ENCODE peak calls at places on chromosomes 3 and 15, in eight cellular contexts. One of them, this sample, is unnamed.

GRCh38 chr3:183502782-183503181 is 52.7 kb downstream of the KLHL6 start:
- DNase-seq in H9: no peak
- DNase-seq in CD8-positive, alpha-beta T cell: no peak
- DNase-seq in CD8-positive, alpha-beta memory T cell: no peak
- DNase-seq in psoas muscle: no peak
- DNase-seq in SJSA1: no peak
- DNase-seq in left ventricle myocardium inferior: no peak
- DNase-seq in esophagus muscularis mucosa: no peak
- DNase-seq in this sample: no peak

GRCh38 chr15:70636540-70637165 is 126.7 kb downstream of the UACA start:
- DNase-seq in left ventricle myocardium inferior: no peak
- DNase-seq in SJSA1: no peak
- DNase-seq in CD8-positive, alpha-beta T cell: no peak
- DNase-seq in psoas muscle: no peak
- DNase-seq in esophagus muscularis mucosa: no peak
- DNase-seq in H9: peak; percentile 46
- DNase-seq in CD8-positive, alpha-beta memory T cell: no peak
- DNase-seq in this sample: no peak

GRCh38 chr3:114119776-114120175 is 59.1 kb downstream of the DRD3 start:
- DNase-seq in H9: no peak
- DNase-seq in psoas muscle: no peak
- DNase-seq in left ventricle myocardium inferior: no peak
- DNase-seq in CD8-positive, alpha-beta T cell: no peak
- DNase-seq in CD8-positive, alpha-beta memory T cell: no peak
- DNase-seq in esophagus muscularis mucosa: no peak
- DNase-seq in SJSA1: no peak
- DNase-seq in this sample: no peak

GRCh38 chr3:48135773-48136495 is 52.3 kb downstream of the CDC25A start:
- DNase-seq in left ventricle myocardium inferior: no peak
- DNase-seq in SJSA1: no peak
- DNase-seq in CD8-positive, alpha-beta T cell: no peak
- DNase-seq in esophagus muscularis mucosa: no peak
- DNase-seq in CD8-positive, alpha-beta memory T cell: no peak
- DNase-seq in H9: no peak
- DNase-seq in psoas muscle: no peak
- DNase-seq in this sample: no peak

GRCh38 chr3:103440539-103441113 is 1005.8 kb downstream of the ZPLD1 start:
- DNase-seq in esophagus muscularis mucosa: no peak
- DNase-seq in CD8-positive, alpha-beta memory T cell: no peak
- DNase-seq in psoas muscle: no peak
- DNase-seq in CD8-positive, alpha-beta T cell: no peak
- DNase-seq in SJSA1: no peak
- DNase-seq in H9: no peak
- DNase-seq in left ventricle myocardium inferior: no peak
- DNase-seq in this sample: no peak

GRCh38 chr3:32969656-32970055 is 18.2 kb downstream of the CCR4 start:
- DNase-seq in CD8-positive, alpha-beta memory T cell: no peak
- DNase-seq in H9: no peak
- DNase-seq in SJSA1: peak; percentile 52
- DNase-seq in psoas muscle: no peak
- DNase-seq in CD8-positive, alpha-beta T cell: no peak
- DNase-seq in esophagus muscularis mucosa: no peak
- DNase-seq in left ventricle myocardium inferior: no peak
- DNase-seq in this sample: no peak

GRCh38 chr15:51846463-51847230 is 17.2 kb downstream of the TMOD3 start:
- DNase-seq in psoas muscle: no peak
- DNase-seq in left ventricle myocardium inferior: no peak
- DNase-seq in H9: no peak
- DNase-seq in SJSA1: no peak
- DNase-seq in CD8-positive, alpha-beta memory T cell: no peak
- DNase-seq in CD8-positive, alpha-beta T cell: no peak
- DNase-seq in esophagus muscularis mucosa: no peak
- DNase-seq in this sample: no peak

GRCh38 chr15:40749151-40749630 is 5.9 kb downstream of the RMDN3 start:
- DNase-seq in H9: no peak
- DNase-seq in CD8-positive, alpha-beta T cell: no peak
- DNase-seq in psoas muscle: no peak
- DNase-seq in left ventricle myocardium inferior: no peak
- DNase-seq in CD8-positive, alpha-beta memory T cell: no peak
- DNase-seq in SJSA1: no peak
- DNase-seq in esophagus muscularis mucosa: no peak
- DNase-seq in this sample: no peak

GRCh38 chr3:80643421-80643820 is 875.6 kb upstream of the ROBO1 start:
- DNase-seq in CD8-positive, alpha-beta memory T cell: no peak
- DNase-seq in psoas muscle: no peak
- DNase-seq in H9: no peak
- DNase-seq in CD8-positive, alpha-beta T cell: no peak
- DNase-seq in left ventricle myocardium inferior: no peak
- DNase-seq in esophagus muscularis mucosa: no peak
- DNase-seq in SJSA1: no peak
- DNase-seq in this sample: no peak

GRCh38 chr15:28979208-28979891 is 93.6 kb downstream of the APBA2 start:
- DNase-seq in left ventricle myocardium inferior: no peak
- DNase-seq in psoas muscle: no peak
- DNase-seq in SJSA1: peak; percentile 93
- DNase-seq in esophagus muscularis mucosa: peak; percentile 74
- DNase-seq in CD8-positive, alpha-beta memory T cell: no peak
- DNase-seq in CD8-positive, alpha-beta T cell: no peak
- DNase-seq in H9: no peak
- DNase-seq in this sample: no peak

GRCh38 chr15:98330692-98331435 is 317.5 kb upstream of the IGF1R start:
- DNase-seq in CD8-positive, alpha-beta T cell: no peak
- DNase-seq in esophagus muscularis mucosa: no peak
- DNase-seq in left ventricle myocardium inferior: no peak
- DNase-seq in SJSA1: no peak
- DNase-seq in CD8-positive, alpha-beta memory T cell: no peak
- DNase-seq in H9: no peak
- DNase-seq in psoas muscle: no peak
- DNase-seq in this sample: no peak

GRCh38 chr3:105351821-105352220 is 14.9 kb upstream of the ALCAM start:
- DNase-seq in esophagus muscularis mucosa: no peak
- DNase-seq in CD8-positive, alpha-beta T cell: no peak
- DNase-seq in left ventricle myocardium inferior: no peak
- DNase-seq in psoas muscle: no peak
- DNase-seq in H9: no peak
- DNase-seq in CD8-positive, alpha-beta memory T cell: no peak
- DNase-seq in SJSA1: no peak
- DNase-seq in this sample: no peak

GRCh38 chr3:53812434-53812833 is 33.8 kb downstream of the CHDH start:
- DNase-seq in esophagus muscularis mucosa: no peak
- DNase-seq in CD8-positive, alpha-beta T cell: no peak
- DNase-seq in SJSA1: no peak
- DNase-seq in psoas muscle: no peak
- DNase-seq in H9: no peak
- DNase-seq in CD8-positive, alpha-beta memory T cell: no peak
- DNase-seq in left ventricle myocardium inferior: no peak
- DNase-seq in this sample: no peak

GRCh38 chr3:178381971-178382370 is 154.3 kb upstream of the KCNMB2 start:
- DNase-seq in esophagus muscularis mucosa: no peak
- DNase-seq in SJSA1: no peak
- DNase-seq in CD8-positive, alpha-beta T cell: no peak
- DNase-seq in left ventricle myocardium inferior: no peak
- DNase-seq in psoas muscle: no peak
- DNase-seq in CD8-positive, alpha-beta memory T cell: no peak
- DNase-seq in H9: no peak
- DNase-seq in this sample: no peak

GRCh38 chr3:94799420-94800060 is 736.7 kb downstream of the NSUN3 start:
- DNase-seq in CD8-positive, alpha-beta T cell: no peak
- DNase-seq in left ventricle myocardium inferior: no peak
- DNase-seq in esophagus muscularis mucosa: no peak
- DNase-seq in psoas muscle: no peak
- DNase-seq in SJSA1: no peak
- DNase-seq in CD8-positive, alpha-beta memory T cell: no peak
- DNase-seq in H9: no peak
- DNase-seq in this sample: no peak

GRCh38 chr3:150412599-150413069 is 4.5 kb downstream of the TSC22D2 start:
- DNase-seq in left ventricle myocardium inferior: no peak
- DNase-seq in SJSA1: no peak
- DNase-seq in esophagus muscularis mucosa: no peak
- DNase-seq in CD8-positive, alpha-beta T cell: no peak
- DNase-seq in psoas muscle: no peak
- DNase-seq in CD8-positive, alpha-beta memory T cell: no peak
- DNase-seq in H9: no peak
- DNase-seq in this sample: no peak

GRCh38 chr15:46502668-46503067 is 867.8 kb downstream of the SQOR start:
- DNase-seq in esophagus muscularis mucosa: no peak
- DNase-seq in CD8-positive, alpha-beta memory T cell: no peak
- DNase-seq in SJSA1: no peak
- DNase-seq in left ventricle myocardium inferior: no peak
- DNase-seq in psoas muscle: no peak
- DNase-seq in CD8-positive, alpha-beta T cell: no peak
- DNase-seq in H9: no peak
- DNase-seq in this sample: no peak

GRCh38 chr3:178392553-178392952 is 143.7 kb upstream of the KCNMB2 start:
- DNase-seq in psoas muscle: no peak
- DNase-seq in CD8-positive, alpha-beta memory T cell: no peak
- DNase-seq in H9: no peak
- DNase-seq in SJSA1: no peak
- DNase-seq in CD8-positive, alpha-beta T cell: no peak
- DNase-seq in left ventricle myocardium inferior: no peak
- DNase-seq in esophagus muscularis mucosa: no peak
- DNase-seq in this sample: no peak

DNA sequence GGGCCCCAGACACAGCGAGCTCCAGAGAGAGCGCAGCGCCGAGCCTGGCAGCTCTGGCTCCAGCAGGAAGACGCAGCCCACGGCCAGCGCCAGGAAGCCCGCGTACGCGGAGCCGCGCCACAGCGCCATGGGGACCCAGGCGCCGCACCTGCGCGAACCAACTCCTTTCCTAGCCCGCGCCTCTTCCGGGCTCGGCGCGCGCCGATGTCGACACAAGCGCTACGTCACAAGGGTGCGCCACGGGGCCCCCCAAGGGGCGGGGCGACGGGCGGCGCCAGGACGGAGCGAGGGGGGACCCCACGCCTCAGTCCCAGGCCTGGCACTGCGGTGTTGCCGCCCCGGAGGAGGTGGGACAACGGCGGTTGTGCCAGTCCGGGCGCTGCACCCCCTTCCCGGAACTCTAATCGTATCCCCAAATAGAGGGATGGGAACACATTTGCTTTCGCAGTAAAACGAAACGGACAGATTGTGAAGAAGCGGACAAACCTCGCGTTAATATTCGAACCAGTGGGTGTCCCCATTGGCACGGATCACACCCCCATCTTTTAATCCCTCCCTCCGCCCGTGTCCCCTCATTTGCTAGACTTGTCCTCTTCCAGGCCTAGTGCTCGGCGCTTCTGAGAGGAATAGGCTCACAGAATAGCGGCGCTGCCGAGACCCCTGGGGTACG is at the start of gene ADPGK:
- DNase-seq in left ventricle myocardium inferior: peak; percentile 90
- DNase-seq in CD8-positive, alpha-beta memory T cell: peak; percentile 96
- DNase-seq in CD8-positive, alpha-beta T cell: peak; percentile 94
- DNase-seq in psoas muscle: peak; percentile 91
- DNase-seq in H9: peak; percentile 88
- DNase-seq in SJSA1: peak; percentile 86
- DNase-seq in esophagus muscularis mucosa: peak; percentile 97
- DNase-seq in this sample: peak; percentile 47
- H3K4me1 ChIP-seq in left ventricle myocardium inferior: peaks cover 40% of the 10 kb centered on the region
- H3K4me1 ChIP-seq in CD8-positive, alpha-beta memory T cell: peaks cover 45% of the 10 kb centered on the region
- H3K4me1 ChIP-seq in CD8-positive, alpha-beta T cell: peaks cover 43% of the 10 kb centered on the region
- H3K4me1 ChIP-seq in psoas muscle: peaks cover 31% of the 10 kb centered on the region
- H3K4me1 ChIP-seq in H9: peaks cover 9% of the 10 kb centered on the region
- H3K4me1 ChIP-seq in SJSA1: peaks cover 34% of the 10 kb centered on the region
- H3K4me1 ChIP-seq in esophagus muscularis mucosa: peaks cover 44% of the 10 kb centered on the region
- H3K4me1 ChIP-seq in this sample: peaks cover 43% of the 10 kb centered on the region

GRCh38 chr3:120765830-120766511 is 23.4 kb downstream of the GTF2E1 start:
- DNase-seq in psoas muscle: no peak
- DNase-seq in SJSA1: no peak
- DNase-seq in esophagus muscularis mucosa: no peak
- DNase-seq in CD8-positive, alpha-beta T cell: no peak
- DNase-seq in left ventricle myocardium inferior: no peak
- DNase-seq in CD8-positive, alpha-beta memory T cell: no peak
- DNase-seq in H9: no peak
- DNase-seq in this sample: no peak

GRCh38 chr3:120766576-120766975 is 24.0 kb downstream of the GTF2E1 start:
- DNase-seq in H9: no peak
- DNase-seq in psoas muscle: no peak
- DNase-seq in CD8-positive, alpha-beta T cell: no peak
- DNase-seq in CD8-positive, alpha-beta memory T cell: no peak
- DNase-seq in SJSA1: no peak
- DNase-seq in esophagus muscularis mucosa: no peak
- DNase-seq in left ventricle myocardium inferior: no peak
- DNase-seq in this sample: no peak

GRCh38 chr3:120763601-120764000 is 21.1 kb downstream of the GTF2E1 start:
- DNase-seq in CD8-positive, alpha-beta memory T cell: no peak
- DNase-seq in esophagus muscularis mucosa: no peak
- DNase-seq in CD8-positive, alpha-beta T cell: no peak
- DNase-seq in H9: no peak
- DNase-seq in left ventricle myocardium inferior: no peak
- DNase-seq in psoas muscle: no peak
- DNase-seq in SJSA1: no peak
- DNase-seq in this sample: no peak

GRCh38 chr3:120764206-120764605 is 21.7 kb downstream of the GTF2E1 start:
- DNase-seq in SJSA1: no peak
- DNase-seq in esophagus muscularis mucosa: no peak
- DNase-seq in psoas muscle: no peak
- DNase-seq in CD8-positive, alpha-beta T cell: no peak
- DNase-seq in CD8-positive, alpha-beta memory T cell: no peak
- DNase-seq in left ventricle myocardium inferior: no peak
- DNase-seq in H9: no peak
- DNase-seq in this sample: no peak

DNA sequence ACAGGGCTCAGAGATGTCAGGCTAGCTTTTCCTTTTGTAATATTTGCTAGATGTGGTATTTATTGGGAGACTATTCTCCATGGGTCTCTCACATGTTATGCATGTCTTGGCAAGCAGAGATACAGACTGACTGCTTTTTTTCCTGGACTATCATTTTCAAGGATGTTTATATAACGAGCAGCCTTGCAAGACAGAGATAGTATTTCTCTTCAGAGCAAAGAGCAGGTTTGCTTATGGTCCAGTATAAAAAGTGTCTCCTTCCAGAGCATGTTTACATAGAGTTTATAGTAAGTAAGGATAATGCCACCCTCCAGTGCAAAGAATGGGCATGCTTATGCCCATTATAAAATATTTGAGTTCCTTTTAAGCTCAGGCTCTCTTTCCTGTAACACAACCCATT is 24.6 kb downstream of the GTF2E1 start:
- DNase-seq in CD8-positive, alpha-beta memory T cell: no peak
- DNase-seq in left ventricle myocardium inferior: no peak
- DNase-seq in CD8-positive, alpha-beta T cell: no peak
- DNase-seq in SJSA1: no peak
- DNase-seq in H9: no peak
- DNase-seq in esophagus muscularis mucosa: no peak
- DNase-seq in psoas muscle: no peak
- DNase-seq in this sample: no peak
- H3K4me1 ChIP-seq in CD8-positive, alpha-beta memory T cell: no peaks in the 10 kb centered on the region
- H3K4me1 ChIP-seq in left ventricle myocardium inferior: peaks cover 30% of the 10 kb centered on the region
- H3K4me1 ChIP-seq in CD8-positive, alpha-beta T cell: peaks cover 10% of the 10 kb centered on the region
- H3K4me1 ChIP-seq in SJSA1: peaks cover 13% of the 10 kb centered on the region
- H3K4me1 ChIP-seq in H9: peaks cover 8% of the 10 kb centered on the region
- H3K4me1 ChIP-seq in esophagus muscularis mucosa: peaks cover 62% of the 10 kb centered on the region
- H3K4me1 ChIP-seq in psoas muscle: peaks cover 33% of the 10 kb centered on the region
- H3K4me1 ChIP-seq in this sample: peaks cover 12% of the 10 kb centered on the region

GRCh38 chr3:2377281-2377680 is 278.6 kb downstream of the CNTN4 start:
- DNase-seq in left ventricle myocardium inferior: no peak
- DNase-seq in CD8-positive, alpha-beta T cell: no peak
- DNase-seq in CD8-positive, alpha-beta memory T cell: no peak
- DNase-seq in esophagus muscularis mucosa: no peak
- DNase-seq in SJSA1: no peak
- DNase-seq in H9: no peak
- DNase-seq in psoas muscle: no peak
- DNase-seq in this sample: no peak
- H3K4me1 ChIP-seq in left ventricle myocardium inferior: no peaks in the 10 kb centered on the region
- H3K4me1 ChIP-seq in CD8-positive, alpha-beta T cell: no peaks in the 10 kb centered on the region
- H3K4me1 ChIP-seq in CD8-positive, alpha-beta memory T cell: no peaks in the 10 kb centered on the region
- H3K4me1 ChIP-seq in esophagus muscularis mucosa: no peaks in the 10 kb centered on the region
- H3K4me1 ChIP-seq in SJSA1: no peaks in the 10 kb centered on the region
- H3K4me1 ChIP-seq in H9: no peaks in the 10 kb centered on the region
- H3K4me1 ChIP-seq in psoas muscle: no peaks in the 10 kb centered on the region
- H3K4me1 ChIP-seq in this sample: no peaks in the 10 kb centered on the region

GRCh38 chr3:101998256-101998926 is 149.1 kb downstream of the NFKBIZ start:
- DNase-seq in CD8-positive, alpha-beta T cell: no peak
- DNase-seq in esophagus muscularis mucosa: no peak
- DNase-seq in psoas muscle: no peak
- DNase-seq in CD8-positive, alpha-beta memory T cell: no peak
- DNase-seq in left ventricle myocardium inferior: no peak
- DNase-seq in SJSA1: no peak
- DNase-seq in H9: no peak
- DNase-seq in this sample: no peak
- H3K4me1 ChIP-seq in CD8-positive, alpha-beta T cell: no peaks in the 10 kb centered on the region
- H3K4me1 ChIP-seq in esophagus muscularis mucosa: no peaks in the 10 kb centered on the region
- H3K4me1 ChIP-seq in psoas muscle: no peaks in the 10 kb centered on the region
- H3K4me1 ChIP-seq in CD8-positive, alpha-beta memory T cell: no peaks in the 10 kb centered on the region
- H3K4me1 ChIP-seq in left ventricle myocardium inferior: no peaks in the 10 kb centered on the region
- H3K4me1 ChIP-seq in SJSA1: peaks cover 11% of the 10 kb centered on the region
- H3K4me1 ChIP-seq in H9: no peaks in the 10 kb centered on the region
- H3K4me1 ChIP-seq in this sample: no peaks in the 10 kb centered on the region

This sample was measured in thoracic aorta.